ENCODE peak calls at places on chromosome 6, in six cellular contexts. M is T follicular helper cell; V is EH; R is astrocyte of the spinal cord; E is iPS-NIHi11; O is activated CD4-positive, alpha-beta T cell treated with anti-CD3 and anti-CD28 coated beads for 36 hours. G is an unnamed sample.

GRCh38 chr6:137588472-137588871 is 94.3 kb upstream of the OLIG3 start:
- DNase-seq in E (peak), V (no peak), M (no peak), O (no peak), R (no peak), G (no peak)

GRCh38 chr6:548091-548490 is 108.8 kb downstream of the HUS1B start:
- DNase-seq in M (no peak), V (no peak), R (no peak), O (peak), E (no peak), G (no peak)

GRCh38 chr6:44285552-44286284 is 15.5 kb downstream of the TMEM151B start:
- DNase-seq in E (peak), M (no peak), O (no peak), R (peak), V (peak), G (peak)

GRCh38 chr6:15443119-15443518 is 197.2 kb downstream of the JARID2 start:
- DNase-seq in O (no peak), E (no peak), R (peak), M (no peak), V (peak), G (peak)

GRCh38 chr6:110317189-110317588 is 41.0 kb downstream of the METTL24 start:
- DNase-seq in V (no peak), R (no peak), E (no peak), M (no peak), O (no peak), G (no peak)

GRCh38 chr6:30646450-30647038 is 389 bp upstream of the C6orf136 start:
- DNase-seq in O (peak), R (no peak), E (peak), M (peak), V (no peak), G (no peak)

GRCh38 chr6:34912715-34913464 is 23.8 kb downstream of the ANKS1A start:
- DNase-seq in V (peak), M (no peak), E (no peak), R (peak), O (peak), G (peak)

GRCh38 chr6:80357674-80358073 is 251.2 kb downstream of the BCKDHB start:
- DNase-seq in E (no peak), V (no peak), O (no peak), R (no peak), M (no peak), G (peak)

GRCh38 chr6:25404693-25405169 is 125.6 kb downstream of the CARMIL1 start:
- DNase-seq in M (peak), O (peak), E (no peak), R (no peak), V (no peak), G (no peak)

GRCh38 chr6:31498748-31499147 is 803 bp downstream of the MICB start:
- DNase-seq in O (no peak), V (no peak), M (no peak), R (no peak), E (peak), G (no peak)

GRCh38 chr6:4664117-4664626 is 112.0 kb upstream of the CDYL start:
- DNase-seq in R (peak), M (no peak), V (peak), O (no peak), E (no peak), G (peak)

GRCh38 chr6:91387290-91388062 is 800.6 kb upstream of the MAP3K7 start:
- DNase-seq in O (no peak), V (no peak), M (no peak), E (peak), R (no peak), G (no peak)

GRCh38 chr6:119231394-119231793 is 118.2 kb downstream of the MAN1A1 start:
- DNase-seq in R (no peak), M (no peak), V (no peak), E (no peak), O (no peak), G (no peak)

GRCh38 chr6:137731600-137731959 is 135.5 kb upstream of the TNFAIP3 start:
- DNase-seq in V (no peak), O (no peak), E (no peak), M (no peak), R (no peak), G (no peak)

GRCh38 chr6:125547320-125547843 is 202.1 kb upstream of the HEY2 start:
- DNase-seq in R (no peak), M (no peak), O (no peak), E (no peak), V (no peak), G (no peak)

GRCh38 chr6:135382182-135382628 is 115.3 kb downstream of the AHI1 start:
- DNase-seq in M (no peak), V (peak), O (no peak), R (no peak), E (no peak), G (no peak)